ENCODE peak calls at places on chromosomes 11 and 22, in five cellular contexts. Y is GM03348; I is stimulated activated CD4-positive, alpha-beta T cell treated with anti-CD3 and anti-CD28 coated beads, Interleukin-12 subunit alpha, Interleukin-12 subunit beta, amount 100 ng/mL, for 48 hours; E is activated T-helper 1 cell treated with anti-CD3 and anti-CD28 coated beads, Interleukin-2, amount 50 U/mL, for 16 hours; T is activated T-cell treated with anti-CD3 and anti-CD28 coated beads, Interleukin-2, amount 50 U/mL, for 48 hours. W is an unnamed sample.

GRCh38 chr11:3010004-3010403 is 17.9 kb upstream of the NAP1L4 start:
- DNase-seq in Y (no peak), I (no peak), E (no peak), T (no peak), W (no peak)

GRCh38 chr22:26169312-26170111 is at the start of gene SEZ6L:
- DNase-seq in Y (peak), I (no peak), E (no peak), T (no peak), W (peak)

GRCh38 chr11:69573751-69574382 is 67.1 kb upstream of the CCND1 start:
- DNase-seq in Y (no peak), I (no peak), E (no peak), T (no peak), W (no peak)

GRCh38 chr22:29080061-29080975 is 7.5 kb downstream of the KREMEN1 start:
- DNase-seq in Y (no peak), I (no peak), E (no peak), T (no peak), W (no peak)

GRCh38 chr11:69910519-69911309 is 91.5 kb upstream of the FGF3 start:
- DNase-seq in Y (no peak), I (no peak), E (no peak), T (no peak), W (no peak)

GRCh38 chr11:47327025-47327424 is 25.5 kb downstream of the MYBPC3 start:
- DNase-seq in Y (no peak), I (no peak), E (no peak), T (no peak), W (no peak)

GRCh38 chr22:31329029-31329428 is 17.1 kb downstream of the PATZ1 start:
- DNase-seq in Y (no peak), I (no peak), E (no peak), T (no peak), W (peak)

GRCh38 chr11:64794526-64794925 is 8.5 kb downstream of the MAP4K2 start:
- DNase-seq in Y (no peak), I (no peak), E (no peak), T (no peak), W (no peak)

GRCh38 chr22:21845558-21846452 is 21.6 kb downstream of the MAPK1 start:
- DNase-seq in Y (no peak), I (no peak), E (no peak), T (no peak), W (no peak)

GRCh38 chr22:35872451-35872850 is 154.8 kb downstream of the APOL5 start:
- DNase-seq in Y (no peak), I (no peak), E (no peak), T (no peak), W (no peak)

GRCh38 chr22:17779286-17780115 is 5.2 kb upstream of the BID start:
- DNase-seq in Y (no peak), I (no peak), E (no peak), T (peak), W (peak)

GRCh38 chr11:64344160-64344559 is 4.2 kb downstream of the CCDC88B start:
- DNase-seq in Y (no peak), I (no peak), E (no peak), T (no peak), W (no peak)

GRCh38 chr11:78744202-78744601 is 169.5 kb upstream of the NARS2 start:
- DNase-seq in Y (no peak), I (no peak), E (no peak), T (no peak), W (no peak)

GRCh38 chr22:46775364-46775758 is 12.9 kb downstream of the TBC1D22A start:
- DNase-seq in Y (no peak), I (no peak), E (no peak), T (no peak), W (no peak)

GRCh38 chr11:65777241-65777640 is 3.5 kb downstream of the AP5B1 start:
- DNase-seq in Y (no peak), I (no peak), E (no peak), T (no peak), W (no peak)

GRCh38 chr22:19350947-19351346 is 59.4 kb upstream of the CLTCL1 start:
- DNase-seq in Y (no peak), I (no peak), E (no peak), T (no peak), W (no peak)

GRCh38 chr22:19179472-19180048 is 1.0 kb upstream of the SLC25A1 start:
- DNase-seq in Y (peak), I (peak), E (no peak), T (peak), W (peak)

GRCh38 chr11:58060939-58061672 is 30.4 kb downstream of the OR6Q1 start:
- DNase-seq in Y (peak), I (no peak), E (no peak), T (no peak), W (peak)

GRCh38 chr11:83194284-83195175 is 1.0 kb downstream of the ANKRD42 start:
- DNase-seq in Y (peak), I (peak), E (peak), T (peak), W (peak)

GRCh38 chr11:71499125-71499524 is 27.9 kb upstream of the KRTAP5-7 start:
- DNase-seq in Y (peak), I (no peak), E (no peak), T (no peak), W (no peak)

GRCh38 chr11:42145311-42145710 is 685.9 kb upstream of the LRRC4C start:
- DNase-seq in Y (no peak), I (no peak), E (no peak), T (no peak), W (no peak)

GRCh38 chr22:38467904-38468760 is at the start of gene KDELR3:
- DNase-seq in Y (peak), I (peak), E (no peak), T (peak), W (no peak)

GRCh38 chr22:31344369-31345330 is 1.5 kb downstream of the PATZ1 start:
- DNase-seq in Y (no peak), I (no peak), E (no peak), T (peak), W (no peak)

GRCh38 chr22:44623771-44624510 is 78.1 kb upstream of the PRR5 start:
- DNase-seq in Y (peak), I (no peak), E (no peak), T (peak), W (peak)

GRCh38 chr11:60169264-60169915 is 13.5 kb downstream of the MS4A6A start:
- DNase-seq in Y (peak), I (no peak), E (no peak), T (peak), W (peak)

GRCh38 chr22:48396091-48396784 is 1431.4 kb downstream of the BRD1 start:
- DNase-seq in Y (no peak), I (no peak), E (no peak), T (no peak), W (no peak)

GRCh38 chr11:113773092-113773415 is 438 bp downstream of the ZW10 start:
- DNase-seq in Y (peak), I (no peak), E (no peak), T (no peak), W (no peak)

GRCh38 chr22:38315801-38316339 is 1.4 kb downstream of the CSNK1E start:
- DNase-seq in Y (no peak), I (no peak), E (no peak), T (peak), W (no peak)

GRCh38 chr11:45748801-45749200 is 56.1 kb upstream of the SLC35C1 start:
- DNase-seq in Y (no peak), I (no peak), E (no peak), T (no peak), W (no peak)

GRCh38 chr22:29798801-29799200 is 31.6 kb downstream of the UQCR10 start:
- DNase-seq in Y (no peak), I (no peak), E (no peak), T (no peak), W (no peak)

GRCh38 chr22:29722587-29722986 is 2.8 kb downstream of the CABP7 start:
- DNase-seq in Y (no peak), I (no peak), E (no peak), T (no peak), W (no peak)

GRCh38 chr11:128488471-128488870 is 98.9 kb downstream of the ETS1 start:
- DNase-seq in Y (peak), I (no peak), E (no peak), T (no peak), W (no peak)

GRCh38 chr11:128522943-128523518 is 64.3 kb downstream of the ETS1 start:
- DNase-seq in Y (no peak), I (peak), E (no peak), T (peak), W (no peak)

W was measured in ELF-1.